ENCODE peak calls at places on chromosomes 3 and 15, in five cellular contexts. K is GM20000; U is stimulated activated naive B cell treated with anti-CD40 and anti-IgM and Interleukin-4, amounts not matched to agents 10 μg/mL and 1 μg/mL and 100 μg/mL, for 72 hours; G is AG10803; X is neural crest cell. S is an unnamed sample.

GRCh38 chr3:36911990-36912804 is 32.7 kb downstream of the TRANK1 start:
- DNase-seq in K (peak), U (peak), G (peak), X (no peak), S (peak)

GRCh38 chr3:4426261-4426781 is 40.7 kb downstream of the SUMF1 start:
- DNase-seq in K (no peak), U (no peak), G (peak), X (no peak), S (no peak)

GRCh38 chr3:23272820-23273219 is 69.7 kb downstream of the UBE2E2 start:
- DNase-seq in K (no peak), U (no peak), G (no peak), X (no peak), S (no peak)

GRCh38 chr3:55069950-55070349 is 142.1 kb upstream of the LRTM1 start:
- DNase-seq in K (no peak), U (no peak), G (no peak), X (no peak), S (no peak)

GRCh38 chr3:159158213-159158612 is 356.4 kb downstream of the MFSD1 start:
- DNase-seq in K (no peak), U (no peak), G (no peak), X (no peak), S (no peak)

GRCh38 chr15:92810418-92811138 is 89.5 kb upstream of the CHD2 start:
- DNase-seq in K (peak), U (no peak), G (peak), X (peak), S (peak)

GRCh38 chr3:42700366-42701288 is 2.0 kb downstream of the HHATL start:
- DNase-seq in K (no peak), U (no peak), G (no peak), X (no peak), S (no peak)

GRCh38 chr15:75573643-75574384 is 5.3 kb downstream of the PTPN9 start:
- DNase-seq in K (no peak), U (no peak), G (no peak), X (no peak), S (no peak)

GRCh38 chr3:98691897-98692296 is 71.2 kb upstream of the ST3GAL6 start:
- DNase-seq in K (no peak), U (no peak), G (no peak), X (no peak), S (no peak)

GRCh38 chr15:45795487-45796069 is 160.7 kb downstream of the SQOR start:
- DNase-seq in K (peak), U (no peak), G (peak), X (peak), S (peak)

GRCh38 chr3:39809181-39809994 is at the start of gene MYRIP:
- DNase-seq in K (peak), U (no peak), G (peak), X (peak), S (no peak)

GRCh38 chr15:81888748-81889479 is 156.9 kb downstream of the MEX3B start:
- DNase-seq in K (no peak), U (no peak), G (peak), X (no peak), S (no peak)

GRCh38 chr3:176430244-176430893 is 766.9 kb downstream of the TBL1XR1 start:
- DNase-seq in K (peak), U (no peak), G (peak), X (no peak), S (peak)